ENCODE peak calls at places on chromosomes 2 and 18, in six cellular contexts. One of them, this sample, is unnamed.

GRCh38 chr2:114614599-114614998 is 172.2 kb downstream of the DPP10 start:
- DNase-seq in neural progenitor cell: no peak
- DNase-seq in HL-60: no peak
- DNase-seq in astrocyte of the spinal cord: no peak
- DNase-seq in heart right ventricle: no peak
- DNase-seq in fibroblast of mammary gland: no peak
- DNase-seq in this sample: no peak

GRCh38 chr2:11710632-11711381 is 35.6 kb upstream of the LPIN1 start:
- DNase-seq in neural progenitor cell: no peak
- DNase-seq in HL-60: no peak
- DNase-seq in astrocyte of the spinal cord: no peak
- DNase-seq in heart right ventricle: no peak
- DNase-seq in fibroblast of mammary gland: no peak
- DNase-seq in this sample: no peak

GRCh38 chr2:63840081-63840784 is 1.5 kb upstream of the UGP2 start:
- DNase-seq in neural progenitor cell: peak
- DNase-seq in HL-60: no peak
- DNase-seq in astrocyte of the spinal cord: peak
- DNase-seq in heart right ventricle: no peak
- DNase-seq in fibroblast of mammary gland: no peak
- DNase-seq in this sample: peak

GRCh38 chr2:132824716-132825115 is 154.7 kb upstream of the LYPD1 start:
- DNase-seq in neural progenitor cell: no peak
- DNase-seq in HL-60: no peak
- DNase-seq in astrocyte of the spinal cord: peak
- DNase-seq in heart right ventricle: no peak
- DNase-seq in fibroblast of mammary gland: no peak
- DNase-seq in this sample: no peak

GRCh38 chr2:203759692-203760365 is 53.4 kb downstream of the CD28 start:
- DNase-seq in neural progenitor cell: no peak
- DNase-seq in HL-60: no peak
- DNase-seq in astrocyte of the spinal cord: peak
- DNase-seq in heart right ventricle: no peak
- DNase-seq in fibroblast of mammary gland: peak
- DNase-seq in this sample: no peak

GRCh38 chr2:111617299-111617803 is 266.6 kb downstream of the ANAPC1 start:
- DNase-seq in neural progenitor cell: no peak
- DNase-seq in HL-60: no peak
- DNase-seq in astrocyte of the spinal cord: peak
- DNase-seq in heart right ventricle: no peak
- DNase-seq in fibroblast of mammary gland: no peak
- DNase-seq in this sample: no peak

GRCh38 chr2:74894261-74895030 is 60.5 kb downstream of the HK2 start:
- DNase-seq in neural progenitor cell: no peak
- DNase-seq in HL-60: no peak
- DNase-seq in astrocyte of the spinal cord: peak
- DNase-seq in heart right ventricle: no peak
- DNase-seq in fibroblast of mammary gland: peak
- DNase-seq in this sample: no peak

GRCh38 chr2:200354823-200355751 is 48.6 kb downstream of the SPATS2L start:
- DNase-seq in neural progenitor cell: no peak
- DNase-seq in HL-60: no peak
- DNase-seq in astrocyte of the spinal cord: no peak
- DNase-seq in heart right ventricle: no peak
- DNase-seq in fibroblast of mammary gland: no peak
- DNase-seq in this sample: no peak

GRCh38 chr18:22705328-22705727 is 227.8 kb upstream of the RBBP8 start:
- DNase-seq in neural progenitor cell: no peak
- DNase-seq in HL-60: no peak
- DNase-seq in astrocyte of the spinal cord: peak
- DNase-seq in heart right ventricle: no peak
- DNase-seq in fibroblast of mammary gland: peak
- DNase-seq in this sample: no peak

GRCh38 chr2:52340185-52340584 is 1308.3 kb upstream of the NRXN1 start:
- DNase-seq in neural progenitor cell: peak
- DNase-seq in HL-60: no peak
- DNase-seq in astrocyte of the spinal cord: peak
- DNase-seq in heart right ventricle: no peak
- DNase-seq in fibroblast of mammary gland: no peak
- DNase-seq in this sample: no peak

GRCh38 chr2:180676520-180676919 is 303.9 kb upstream of the UBE2E3 start:
- DNase-seq in neural progenitor cell: no peak
- DNase-seq in HL-60: no peak
- DNase-seq in astrocyte of the spinal cord: no peak
- DNase-seq in heart right ventricle: no peak
- DNase-seq in fibroblast of mammary gland: no peak
- DNase-seq in this sample: no peak

GRCh38 chr2:96807127-96807471 is 9.0 kb upstream of the CNNM3 start:
- DNase-seq in neural progenitor cell: no peak
- DNase-seq in HL-60: no peak
- DNase-seq in astrocyte of the spinal cord: no peak
- DNase-seq in heart right ventricle: no peak
- DNase-seq in fibroblast of mammary gland: no peak
- DNase-seq in this sample: no peak

GRCh38 chr2:199977984-199978415 is 22.6 kb downstream of the MAIP1 start:
- DNase-seq in neural progenitor cell: no peak
- DNase-seq in HL-60: no peak
- DNase-seq in astrocyte of the spinal cord: peak
- DNase-seq in heart right ventricle: no peak
- DNase-seq in fibroblast of mammary gland: peak
- DNase-seq in this sample: no peak

GRCh38 chr2:43458002-43458628 is 137.7 kb downstream of the THADA start:
- DNase-seq in neural progenitor cell: no peak
- DNase-seq in HL-60: no peak
- DNase-seq in astrocyte of the spinal cord: peak
- DNase-seq in heart right ventricle: no peak
- DNase-seq in fibroblast of mammary gland: peak
- DNase-seq in this sample: no peak

GRCh38 chr2:235669269-235669831 is 175.5 kb downstream of the AGAP1 start:
- DNase-seq in neural progenitor cell: peak
- DNase-seq in HL-60: no peak
- DNase-seq in astrocyte of the spinal cord: peak
- DNase-seq in heart right ventricle: peak
- DNase-seq in fibroblast of mammary gland: peak
- DNase-seq in this sample: peak

GRCh38 chr2:235672720-235673119 is 178.9 kb downstream of the AGAP1 start:
- DNase-seq in neural progenitor cell: no peak
- DNase-seq in HL-60: no peak
- DNase-seq in astrocyte of the spinal cord: no peak
- DNase-seq in heart right ventricle: no peak
- DNase-seq in fibroblast of mammary gland: peak
- DNase-seq in this sample: no peak

GRCh38 chr2:235668782-235669181 is 174.9 kb downstream of the AGAP1 start:
- DNase-seq in neural progenitor cell: no peak
- DNase-seq in HL-60: no peak
- DNase-seq in astrocyte of the spinal cord: no peak
- DNase-seq in heart right ventricle: no peak
- DNase-seq in fibroblast of mammary gland: no peak
- DNase-seq in this sample: no peak

GRCh38 chr2:235669983-235670962 is 176.4 kb downstream of the AGAP1 start:
- DNase-seq in neural progenitor cell: peak
- DNase-seq in HL-60: no peak
- DNase-seq in astrocyte of the spinal cord: peak
- DNase-seq in heart right ventricle: peak
- DNase-seq in fibroblast of mammary gland: peak
- DNase-seq in this sample: peak

GRCh38 chr2:235670974-235671787 is 177.3 kb downstream of the AGAP1 start:
- DNase-seq in neural progenitor cell: peak
- DNase-seq in HL-60: no peak
- DNase-seq in astrocyte of the spinal cord: no peak
- DNase-seq in heart right ventricle: no peak
- DNase-seq in fibroblast of mammary gland: no peak
- DNase-seq in this sample: peak
- H3K4me3 ChIP-seq in neural progenitor cell: peak
- H3K4me3 ChIP-seq in HL-60: no peak
- H3K4me3 ChIP-seq in astrocyte of the spinal cord: no peak
- H3K4me3 ChIP-seq in heart right ventricle: peak
- H3K4me3 ChIP-seq in fibroblast of mammary gland: peak
- H3K4me3 ChIP-seq in this sample: peak

GRCh38 chr2:60140180-60140579 is 413.3 kb downstream of the BCL11A start:
- DNase-seq in neural progenitor cell: no peak
- DNase-seq in HL-60: no peak
- DNase-seq in astrocyte of the spinal cord: no peak
- DNase-seq in heart right ventricle: no peak
- DNase-seq in fibroblast of mammary gland: no peak
- DNase-seq in this sample: no peak
- H3K4me3 ChIP-seq in neural progenitor cell: no peak
- H3K4me3 ChIP-seq in HL-60: no peak
- H3K4me3 ChIP-seq in astrocyte of the spinal cord: no peak
- H3K4me3 ChIP-seq in heart right ventricle: no peak
- H3K4me3 ChIP-seq in fibroblast of mammary gland: no peak
- H3K4me3 ChIP-seq in this sample: no peak

GRCh38 chr2:190856985-190857384 is 23.6 kb upstream of the GLS start:
- DNase-seq in neural progenitor cell: no peak
- DNase-seq in HL-60: no peak
- DNase-seq in astrocyte of the spinal cord: no peak
- DNase-seq in heart right ventricle: no peak
- DNase-seq in fibroblast of mammary gland: no peak
- DNase-seq in this sample: no peak
- H3K4me3 ChIP-seq in neural progenitor cell: no peak
- H3K4me3 ChIP-seq in HL-60: no peak
- H3K4me3 ChIP-seq in astrocyte of the spinal cord: no peak
- H3K4me3 ChIP-seq in heart right ventricle: no peak
- H3K4me3 ChIP-seq in fibroblast of mammary gland: no peak
- H3K4me3 ChIP-seq in this sample: no peak

GRCh38 chr2:176931588-176932563 is 280.7 kb upstream of the HNRNPA3 start:
- DNase-seq in neural progenitor cell: no peak
- DNase-seq in HL-60: no peak
- DNase-seq in astrocyte of the spinal cord: peak
- DNase-seq in heart right ventricle: no peak
- DNase-seq in fibroblast of mammary gland: peak
- DNase-seq in this sample: no peak
- H3K4me3 ChIP-seq in neural progenitor cell: no peak
- H3K4me3 ChIP-seq in HL-60: no peak
- H3K4me3 ChIP-seq in astrocyte of the spinal cord: no peak
- H3K4me3 ChIP-seq in heart right ventricle: no peak
- H3K4me3 ChIP-seq in fibroblast of mammary gland: no peak
- H3K4me3 ChIP-seq in this sample: no peak

DNA sequence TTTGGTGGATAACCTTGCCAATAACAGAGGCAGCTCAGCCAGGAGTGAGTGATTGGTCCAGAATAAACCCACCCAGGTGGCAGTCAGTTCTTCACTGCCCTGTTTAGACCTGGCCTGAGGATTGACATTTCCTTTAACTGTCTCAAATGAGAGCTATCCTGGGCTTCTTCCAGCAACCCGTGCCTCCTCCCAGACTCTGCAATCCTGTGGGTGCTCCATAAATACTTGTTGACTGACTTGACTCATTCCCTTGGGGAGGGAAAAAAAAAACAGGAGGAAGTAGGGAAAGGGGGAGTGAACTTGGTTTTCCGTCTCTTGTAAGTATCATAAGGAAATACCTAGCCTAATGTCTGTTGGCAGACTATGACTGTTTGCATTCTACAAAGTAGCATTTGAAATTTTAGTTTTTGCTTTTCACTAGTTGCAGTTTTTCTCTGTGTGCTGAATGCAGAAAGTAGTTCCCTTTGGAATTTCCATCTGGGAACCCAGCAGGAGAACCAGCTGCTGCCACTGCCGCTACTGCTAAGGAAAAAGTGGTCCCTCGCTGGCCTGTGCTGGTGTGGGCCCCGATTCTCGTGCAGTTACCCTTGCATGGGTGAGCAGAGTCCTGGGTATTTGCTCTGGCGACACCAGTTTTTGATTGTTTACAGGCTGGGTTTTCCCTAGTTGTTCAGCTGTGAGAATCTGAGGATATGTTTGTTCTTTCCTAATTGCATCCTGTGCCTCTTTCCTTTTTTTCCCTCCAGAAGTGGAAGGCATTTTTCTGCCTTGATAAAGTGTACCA is 78.9 kb downstream of the TGOLN2 start:
- DNase-seq in neural progenitor cell: peak
- DNase-seq in HL-60: no peak
- DNase-seq in astrocyte of the spinal cord: peak
- DNase-seq in heart right ventricle: peak
- DNase-seq in fibroblast of mammary gland: peak
- DNase-seq in this sample: no peak
- H3K4me3 ChIP-seq in neural progenitor cell: no peak
- H3K4me3 ChIP-seq in HL-60: no peak
- H3K4me3 ChIP-seq in astrocyte of the spinal cord: no peak
- H3K4me3 ChIP-seq in heart right ventricle: no peak
- H3K4me3 ChIP-seq in fibroblast of mammary gland: no peak
- H3K4me3 ChIP-seq in this sample: no peak

GRCh38 chr2:231683292-231683898 is 24.9 kb upstream of the PTMA start:
- DNase-seq in neural progenitor cell: peak
- DNase-seq in HL-60: no peak
- DNase-seq in astrocyte of the spinal cord: no peak
- DNase-seq in heart right ventricle: no peak
- DNase-seq in fibroblast of mammary gland: no peak
- DNase-seq in this sample: peak

GRCh38 chr2:231684314-231685223 is 23.8 kb upstream of the PTMA start:
- DNase-seq in neural progenitor cell: peak
- DNase-seq in HL-60: peak
- DNase-seq in astrocyte of the spinal cord: no peak
- DNase-seq in heart right ventricle: peak
- DNase-seq in fibroblast of mammary gland: no peak
- DNase-seq in this sample: peak

GRCh38 chr2:231682546-231683291 is 25.6 kb upstream of the PTMA start:
- DNase-seq in neural progenitor cell: peak
- DNase-seq in HL-60: no peak
- DNase-seq in astrocyte of the spinal cord: no peak
- DNase-seq in heart right ventricle: no peak
- DNase-seq in fibroblast of mammary gland: no peak
- DNase-seq in this sample: peak

GRCh38 chr2:231685349-231686191 is 22.8 kb upstream of the PTMA start:
- DNase-seq in neural progenitor cell: peak
- DNase-seq in HL-60: peak
- DNase-seq in astrocyte of the spinal cord: no peak
- DNase-seq in heart right ventricle: no peak
- DNase-seq in fibroblast of mammary gland: no peak
- DNase-seq in this sample: peak

DNA sequence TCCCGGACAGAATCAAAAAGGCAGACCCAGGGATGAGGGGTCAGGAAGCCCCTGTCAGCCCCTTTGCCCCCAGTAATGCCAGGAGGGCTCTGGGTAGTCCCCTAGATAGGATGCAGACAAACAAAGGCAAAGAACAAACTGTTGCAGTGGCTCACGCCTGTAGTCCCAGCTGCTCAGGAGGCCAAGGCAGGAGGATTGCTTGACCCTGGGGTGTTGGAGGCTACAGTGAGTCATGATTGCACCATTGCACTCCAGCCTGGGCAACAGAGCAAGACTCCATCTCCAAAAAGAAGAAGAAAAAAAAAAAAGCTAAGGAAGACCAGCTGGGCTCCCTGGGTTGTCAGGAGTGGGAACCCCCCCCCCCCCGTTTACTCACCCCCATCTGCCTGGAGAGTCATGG is 24.4 kb upstream of the PTMA start:
- DNase-seq in neural progenitor cell: no peak
- DNase-seq in HL-60: no peak
- DNase-seq in astrocyte of the spinal cord: no peak
- DNase-seq in heart right ventricle: no peak
- DNase-seq in fibroblast of mammary gland: no peak
- DNase-seq in this sample: no peak
- H3K4me3 ChIP-seq in neural progenitor cell: no peak
- H3K4me3 ChIP-seq in HL-60: no peak
- H3K4me3 ChIP-seq in astrocyte of the spinal cord: no peak
- H3K4me3 ChIP-seq in heart right ventricle: no peak
- H3K4me3 ChIP-seq in fibroblast of mammary gland: no peak
- H3K4me3 ChIP-seq in this sample: no peak

This sample was measured in H7.